ENCODE peak calls at places on chromosomes 7 and 10, in nine cellular contexts. I is fibroblast of lung, Z is GM12865, K is thyroid gland, P is fibroblast of pulmonary artery, B is mammary epithelial cell, Q is uterus, N is PC-9, W is astrocyte of the spinal cord. E is an unnamed sample.

GRCh38 chr7:151901313-151901669 is 24.4 kb upstream of the PRKAG2 start:
- DNase-seq in I (no peak), Z (no peak), K (no peak), P (no peak), B (no peak), Q (no peak), N (no peak), W (no peak), E (no peak)

GRCh38 chr10:119292968-119293367 is 85.6 kb downstream of the GRK5 start:
- DNase-seq in I (no peak), Z (no peak), K (no peak), P (no peak), B (no peak), Q (no peak), N (no peak), W (no peak), E (no peak)

GRCh38 chr10:132711618-132712051 is 74.3 kb downstream of the NKX6-2 start:
- DNase-seq in I (no peak), Z (no peak), K (no peak), P (no peak), B (no peak), Q (no peak), N (no peak), W (no peak), E (no peak)

GRCh38 chr10:680146-680545 is 9.3 kb downstream of the DIP2C start:
- DNase-seq in I (no peak), Z (no peak), K (no peak), P (no peak), B (no peak), Q (no peak), N (no peak), W (no peak), E (no peak)

GRCh38 chr10:4561301-4561700 is 264.7 kb upstream of the AKR1E2 start:
- DNase-seq in I (no peak), Z (no peak), K (no peak), P (no peak), B (no peak), Q (no peak), N (no peak), W (no peak), E (no peak)

GRCh38 chr10:88116491-88116890 is 253.1 kb downstream of the PTEN start:
- DNase-seq in I (peak), Z (peak), K (no peak), P (no peak), B (peak), Q (no peak), N (peak), W (peak), E (peak)

GRCh38 chr10:107031981-107032699 is 132.4 kb downstream of the SORCS1 start:
- DNase-seq in I (no peak), Z (no peak), K (no peak), P (no peak), B (no peak), Q (no peak), N (no peak), W (no peak), E (no peak)

GRCh38 chr7:67487316-67487715 is 490.7 kb downstream of the TYW1 start:
- DNase-seq in I (peak), Z (no peak), K (no peak), P (no peak), B (no peak), Q (no peak), N (no peak), W (no peak), E (no peak)

GRCh38 chr7:101172854-101173751 is 7.0 kb downstream of the NAT16 start:
- DNase-seq in I (peak), Z (no peak), K (peak), P (peak), B (peak), Q (peak), N (peak), W (peak), E (peak)

GRCh38 chr7:157046681-157047080 is 36.2 kb upstream of the MNX1 start:
- DNase-seq in I (peak), Z (no peak), K (no peak), P (no peak), B (peak), Q (no peak), N (peak), W (peak), E (peak)

GRCh38 chr7:150992833-150993302 is 2.1 kb downstream of the NOS3 start:
- DNase-seq in I (peak), Z (peak), K (peak), P (peak), B (no peak), Q (no peak), N (no peak), W (no peak), E (no peak)

GRCh38 chr10:126104767-126105166 is 208.4 kb downstream of the FANK1 start:
- DNase-seq in I (no peak), Z (no peak), K (no peak), P (no peak), B (no peak), Q (peak), N (no peak), W (no peak), E (peak)

GRCh38 chr7:40541336-40541735 is 406.5 kb downstream of the SUGCT start:
- DNase-seq in I (peak), Z (no peak), K (no peak), P (peak), B (peak), Q (no peak), N (no peak), W (no peak), E (peak)

GRCh38 chr10:96846926-96847325 is 14.8 kb downstream of the LCOR start:
- DNase-seq in I (no peak), Z (no peak), K (no peak), P (no peak), B (no peak), Q (no peak), N (no peak), W (no peak), E (no peak)

GRCh38 chr10:132692311-132692710 is 93.6 kb downstream of the NKX6-2 start:
- DNase-seq in I (peak), Z (no peak), K (no peak), P (peak), B (no peak), Q (no peak), N (no peak), W (no peak), E (no peak)

GRCh38 chr7:3214090-3214413 is 87.0 kb upstream of the SDK1 start:
- DNase-seq in I (no peak), Z (no peak), K (no peak), P (no peak), B (no peak), Q (no peak), N (no peak), W (no peak), E (no peak)

GRCh38 chr7:3206771-3207191 is 94.3 kb upstream of the SDK1 start:
- DNase-seq in I (no peak), Z (no peak), K (no peak), P (no peak), B (no peak), Q (no peak), N (no peak), W (no peak), E (no peak)

GRCh38 chr7:3206101-3206500 is 95.0 kb upstream of the SDK1 start:
- DNase-seq in I (no peak), Z (no peak), K (no peak), P (no peak), B (no peak), Q (no peak), N (no peak), W (no peak), E (no peak)

GRCh38 chr7:3207387-3207786 is 93.7 kb upstream of the SDK1 start:
- DNase-seq in I (no peak), Z (no peak), K (no peak), P (no peak), B (no peak), Q (no peak), N (no peak), W (no peak), E (no peak)

GRCh38 chr7:3210531-3210930 is 90.5 kb upstream of the SDK1 start:
- DNase-seq in I (no peak), Z (no peak), K (no peak), P (no peak), B (no peak), Q (no peak), N (no peak), W (no peak), E (no peak)
- TF ChIP-seq CTCF in I (no peak), Z (no peak), K (no peak), P (no peak), B (no peak), Q (no peak), N (no peak), W (no peak), E (no peak)

GRCh38 chr10:29535012-29535777 is 99.6 kb downstream of the SVIL start:
- DNase-seq in I (peak), Z (no peak), K (peak), P (peak), B (peak), Q (peak), N (no peak), W (peak), E (peak)
- H3K4me3 ChIP-seq in I (peak), Z (no peak), K (no peak), P (peak), B (no peak), Q (no peak), N (no peak), W (no peak), E (peak)

DNA sequence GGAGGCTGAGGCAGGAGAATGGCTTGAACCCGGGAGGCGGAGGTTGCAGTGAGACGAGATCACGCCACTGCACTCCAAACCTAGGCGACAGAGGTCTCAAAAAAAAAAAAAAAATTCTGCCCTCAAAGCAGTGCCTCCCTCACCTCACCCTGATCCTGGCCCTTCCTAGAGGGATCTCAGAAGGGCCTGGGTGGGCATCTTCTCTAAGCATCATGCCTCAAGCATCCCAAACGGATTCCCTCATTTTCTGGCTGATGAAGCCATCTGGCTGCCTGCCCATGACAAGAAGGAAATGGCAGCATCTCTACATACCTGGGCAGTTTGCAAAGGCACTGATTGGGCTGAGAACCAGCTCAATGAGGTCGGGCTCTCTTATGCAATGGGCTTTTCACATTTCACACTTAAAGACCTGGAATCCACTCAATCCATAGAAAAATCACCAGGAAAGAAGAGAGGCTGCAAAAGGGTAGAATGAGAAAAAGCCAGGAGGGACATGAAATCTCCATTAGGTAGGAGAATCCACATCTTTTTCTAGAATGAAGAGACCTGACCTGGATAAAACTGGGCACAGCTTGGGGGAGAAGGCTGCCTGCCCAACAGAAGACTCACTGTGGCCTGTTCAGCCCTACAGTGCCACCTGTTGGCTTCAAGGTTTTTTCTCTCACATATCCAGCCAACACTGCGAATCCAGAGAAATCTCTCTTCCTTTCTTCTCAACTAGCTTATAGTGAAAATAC is 48.1 kb downstream of the PDLIM1 start:
- DNase-seq in I (peak), Z (peak), K (peak), P (peak), B (no peak), Q (no peak), N (no peak), W (peak), E (peak)
- TF ChIP-seq CTCF in I (peak), Z (peak), K (peak), P (peak), B (peak), Q (peak), N (peak), W (peak), E (peak)

GRCh38 chr7:94656658-94656924 is 658 bp upstream of the SGCE start:
- DNase-seq in I (no peak), Z (no peak), K (no peak), P (no peak), B (no peak), Q (peak), N (no peak), W (no peak), E (no peak)
- H3K4me3 ChIP-seq in I (peak), Z (peak), K (peak), P (peak), B (peak), Q (peak), N (peak), W (peak), E (peak)

GRCh38 chr7:77388055-77388454 is 28.1 kb downstream of the GSAP start:
- DNase-seq in I (no peak), Z (no peak), K (no peak), P (no peak), B (no peak), Q (no peak), N (no peak), W (no peak), E (no peak)

GRCh38 chr7:77378584-77378983 is 37.6 kb downstream of the GSAP start:
- DNase-seq in I (no peak), Z (no peak), K (no peak), P (no peak), B (no peak), Q (no peak), N (no peak), W (no peak), E (no peak)

GRCh38 chr7:77386165-77386824 is 29.9 kb downstream of the GSAP start:
- DNase-seq in I (peak), Z (no peak), K (no peak), P (no peak), B (no peak), Q (no peak), N (no peak), W (no peak), E (peak)

GRCh38 chr7:77382532-77382931 is 33.6 kb downstream of the GSAP start:
- DNase-seq in I (no peak), Z (no peak), K (no peak), P (no peak), B (peak), Q (no peak), N (no peak), W (no peak), E (no peak)

DNA sequence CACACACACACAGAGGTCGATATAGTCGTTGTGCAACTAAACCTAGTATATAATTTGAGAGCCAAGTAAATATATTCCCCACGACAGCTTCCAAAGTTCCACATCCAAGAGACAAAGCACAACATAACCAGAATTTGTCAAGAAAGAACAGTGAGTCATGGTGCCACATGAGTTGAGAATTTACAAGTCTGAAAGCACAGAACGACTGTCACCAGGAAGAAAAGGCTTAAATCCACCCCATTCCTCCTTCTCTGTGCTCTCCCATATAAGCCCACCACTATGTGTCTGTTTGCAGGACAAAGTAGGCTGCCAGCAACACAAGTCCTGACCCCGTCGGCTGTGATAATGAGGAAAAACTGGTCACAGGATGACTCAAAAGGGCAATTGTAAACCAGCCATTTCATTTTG is 32.8 kb downstream of the GSAP start:
- DNase-seq in I (peak), Z (no peak), K (no peak), P (peak), B (peak), Q (no peak), N (no peak), W (peak), E (peak)
- TF ChIP-seq CTCF in I (no peak), Z (no peak), K (no peak), P (no peak), B (no peak), Q (no peak), N (no peak), W (no peak), E (no peak)

E was measured in fibroblast of mammary gland.